ENCODE peak calls at places on chromosomes 16 and 17, in ten cellular contexts. One of them, this sample, is unnamed.

GRCh38 chr17:1234455-1234854 is 35.8 kb upstream of the BHLHA9 start:
- DNase-seq in PC-3: no peak
- DNase-seq in GM23338: no peak
- DNase-seq in lung: no peak
- DNase-seq in pancreas: no peak
- DNase-seq in A673: no peak
- DNase-seq in suprapubic skin: no peak
- DNase-seq in tibial artery: no peak
- DNase-seq in fibroblast of lung: no peak
- DNase-seq in upper lobe of left lung: no peak
- DNase-seq in this sample: no peak

GRCh38 chr17:30906101-30906911 is at the start of gene TEFM:
- DNase-seq in upper lobe of left lung: peak; percentile 94
- DNase-seq in A673: peak; percentile 88
- DNase-seq in tibial artery: peak; percentile 93
- DNase-seq in lung: peak; percentile 90
- DNase-seq in fibroblast of lung: peak; percentile 94
- DNase-seq in GM23338: peak; percentile 94
- DNase-seq in suprapubic skin: peak; percentile 92
- DNase-seq in PC-3: peak; percentile 79
- DNase-seq in pancreas: peak; percentile 90
- DNase-seq in this sample: peak; percentile 91

GRCh38 chr17:28369684-28370034 is 448 bp downstream of the VTN start:
- DNase-seq in pancreas: no peak
- DNase-seq in A673: no peak
- DNase-seq in fibroblast of lung: no peak
- DNase-seq in suprapubic skin: no peak
- DNase-seq in tibial artery: no peak
- DNase-seq in PC-3: no peak
- DNase-seq in lung: no peak
- DNase-seq in upper lobe of left lung: no peak
- DNase-seq in GM23338: no peak
- DNase-seq in this sample: no peak

GRCh38 chr17:63178530-63178929 is 212.5 kb downstream of the TANC2 start:
- DNase-seq in upper lobe of left lung: no peak
- DNase-seq in A673: no peak
- DNase-seq in PC-3: no peak
- DNase-seq in suprapubic skin: no peak
- DNase-seq in tibial artery: no peak
- DNase-seq in GM23338: no peak
- DNase-seq in pancreas: no peak
- DNase-seq in lung: no peak
- DNase-seq in fibroblast of lung: peak; percentile 62
- DNase-seq in this sample: no peak

GRCh38 chr17:17042851-17043667 is 802 bp downstream of the MPRIP start:
- DNase-seq in PC-3: peak; percentile 58
- DNase-seq in fibroblast of lung: peak; percentile 51
- DNase-seq in upper lobe of left lung: peak; percentile 86
- DNase-seq in tibial artery: peak; percentile 71
- DNase-seq in GM23338: peak; percentile 54
- DNase-seq in lung: no peak
- DNase-seq in A673: no peak
- DNase-seq in suprapubic skin: peak; percentile 71
- DNase-seq in pancreas: peak; percentile 68
- DNase-seq in this sample: no peak

GRCh38 chr17:5364156-5364555 is 55.3 kb downstream of the NUP88 start:
- DNase-seq in tibial artery: no peak
- DNase-seq in GM23338: no peak
- DNase-seq in A673: no peak
- DNase-seq in fibroblast of lung: peak; percentile 83
- DNase-seq in pancreas: no peak
- DNase-seq in PC-3: no peak
- DNase-seq in lung: no peak
- DNase-seq in upper lobe of left lung: no peak
- DNase-seq in suprapubic skin: no peak
- DNase-seq in this sample: no peak

GRCh38 chr17:7886227-7887037 is 2.2 kb upstream of the CHD3 start:
- DNase-seq in fibroblast of lung: peak; percentile 8
- DNase-seq in pancreas: peak; percentile 64
- DNase-seq in tibial artery: no peak
- DNase-seq in GM23338: peak; percentile 72
- DNase-seq in lung: peak; percentile 37
- DNase-seq in suprapubic skin: no peak
- DNase-seq in upper lobe of left lung: peak; percentile 86
- DNase-seq in A673: peak; percentile 67
- DNase-seq in PC-3: peak; percentile 25
- DNase-seq in this sample: peak; percentile 54

GRCh38 chr17:50423553-50424159 is 2.4 kb upstream of the ACSF2 start:
- DNase-seq in PC-3: peak; percentile 99
- DNase-seq in upper lobe of left lung: no peak
- DNase-seq in tibial artery: peak; percentile 69
- DNase-seq in lung: peak; percentile 60
- DNase-seq in fibroblast of lung: peak; percentile 94
- DNase-seq in A673: peak; percentile 84
- DNase-seq in suprapubic skin: no peak
- DNase-seq in pancreas: no peak
- DNase-seq in GM23338: peak; percentile 32
- DNase-seq in this sample: no peak

DNA sequence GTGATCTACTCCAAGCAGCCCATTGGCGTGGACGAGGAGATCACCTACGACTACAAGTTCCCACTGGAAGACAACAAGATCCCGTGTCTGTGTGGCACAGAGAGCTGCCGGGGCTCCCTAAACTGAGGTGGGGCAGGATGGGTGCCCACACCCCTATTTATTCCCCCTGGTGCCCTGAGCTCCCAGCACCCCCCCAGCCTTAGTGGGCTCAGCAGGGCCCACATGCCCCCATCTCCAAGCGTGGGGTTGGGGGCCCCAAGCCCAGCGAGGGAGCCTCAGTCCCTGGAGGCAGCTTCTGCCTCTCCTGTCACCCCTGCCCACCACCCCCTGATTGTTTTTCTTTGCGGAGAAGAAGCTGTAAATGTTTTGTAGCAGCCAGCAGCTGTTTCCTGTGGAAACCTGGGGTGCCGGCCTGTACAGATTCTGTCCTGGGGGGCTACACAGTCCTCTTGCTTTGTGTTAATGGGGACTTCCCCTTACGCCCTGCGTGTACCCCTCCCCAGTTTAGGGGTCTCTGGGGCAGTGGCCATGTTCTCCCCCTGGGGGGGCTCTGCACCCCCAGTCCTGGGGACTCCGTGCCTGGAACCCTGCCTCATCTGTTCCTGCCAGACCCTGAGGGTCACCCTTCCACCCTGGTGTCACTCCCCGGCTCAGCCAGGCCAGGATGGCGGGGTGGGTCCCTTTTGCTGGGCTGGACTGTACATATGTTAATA is 953 bp upstream of the HSD3B7 start:
- DNase-seq in tibial artery: no peak
- DNase-seq in fibroblast of lung: no peak
- DNase-seq in upper lobe of left lung: no peak
- DNase-seq in pancreas: no peak
- DNase-seq in lung: no peak
- DNase-seq in A673: no peak
- DNase-seq in GM23338: no peak
- DNase-seq in suprapubic skin: peak; percentile 66
- DNase-seq in PC-3: no peak
- DNase-seq in this sample: no peak
- H3K27ac ChIP-seq in tibial artery: no peak overlapping the region
- H3K27ac ChIP-seq in fibroblast of lung: no peak overlapping the region
- H3K27ac ChIP-seq in upper lobe of left lung: no peak overlapping the region
- H3K27ac ChIP-seq in pancreas: no peak overlapping the region
- H3K27ac ChIP-seq in lung: no peak overlapping the region
- H3K27ac ChIP-seq in A673: no peak overlapping the region
- H3K27ac ChIP-seq in GM23338: peak overlapping the region; percentile 39
- H3K27ac ChIP-seq in suprapubic skin: no peak overlapping the region
- H3K27ac ChIP-seq in PC-3: no peak overlapping the region
- H3K27ac ChIP-seq in this sample: no peak overlapping the region

GRCh38 chr16:56989988-56990387 is 631 bp downstream of the NLRC5 start:
- DNase-seq in GM23338: no peak
- DNase-seq in pancreas: no peak
- DNase-seq in PC-3: no peak
- DNase-seq in A673: no peak
- DNase-seq in lung: no peak
- DNase-seq in suprapubic skin: no peak
- DNase-seq in upper lobe of left lung: no peak
- DNase-seq in fibroblast of lung: no peak
- DNase-seq in tibial artery: no peak
- DNase-seq in this sample: no peak

GRCh38 chr16:56988948-56989945 is at the start of gene NLRC5:
- DNase-seq in upper lobe of left lung: peak; percentile 94
- DNase-seq in tibial artery: peak; percentile 93
- DNase-seq in A673: peak; percentile 91
- DNase-seq in PC-3: peak; percentile 63
- DNase-seq in GM23338: peak; percentile 84
- DNase-seq in fibroblast of lung: peak; percentile 84
- DNase-seq in lung: peak; percentile 86
- DNase-seq in pancreas: peak; percentile 92
- DNase-seq in suprapubic skin: peak; percentile 91
- DNase-seq in this sample: peak; percentile 92

GRCh38 chr16:56986361-56986760 is 3.0 kb upstream of the NLRC5 start:
- DNase-seq in suprapubic skin: no peak
- DNase-seq in pancreas: no peak
- DNase-seq in fibroblast of lung: no peak
- DNase-seq in A673: no peak
- DNase-seq in upper lobe of left lung: no peak
- DNase-seq in lung: no peak
- DNase-seq in tibial artery: no peak
- DNase-seq in GM23338: no peak
- DNase-seq in PC-3: no peak
- DNase-seq in this sample: no peak

GRCh38 chr16:56987692-56988091 is 1.7 kb upstream of the NLRC5 start:
- DNase-seq in tibial artery: peak; percentile 41
- DNase-seq in fibroblast of lung: no peak
- DNase-seq in A673: no peak
- DNase-seq in PC-3: no peak
- DNase-seq in pancreas: no peak
- DNase-seq in upper lobe of left lung: no peak
- DNase-seq in lung: no peak
- DNase-seq in suprapubic skin: no peak
- DNase-seq in GM23338: no peak
- DNase-seq in this sample: no peak

GRCh38 chr16:56988161-56988947 is 1.0 kb upstream of the NLRC5 start:
- DNase-seq in suprapubic skin: peak; percentile 60
- DNase-seq in GM23338: no peak
- DNase-seq in PC-3: no peak
- DNase-seq in lung: no peak
- DNase-seq in fibroblast of lung: no peak
- DNase-seq in upper lobe of left lung: no peak
- DNase-seq in tibial artery: no peak
- DNase-seq in A673: no peak
- DNase-seq in pancreas: no peak
- DNase-seq in this sample: no peak
- H3K4me1 ChIP-seq in suprapubic skin: peaks cover 62% of the 10 kb centered on the region
- H3K4me1 ChIP-seq in GM23338: peaks cover 10% of the 10 kb centered on the region
- H3K4me1 ChIP-seq in PC-3: peaks cover 13% of the 10 kb centered on the region
- H3K4me1 ChIP-seq in lung: peaks cover 35% of the 10 kb centered on the region
- H3K4me1 ChIP-seq in fibroblast of lung: peaks cover 20% of the 10 kb centered on the region
- H3K4me1 ChIP-seq in upper lobe of left lung: peaks cover 31% of the 10 kb centered on the region
- H3K4me1 ChIP-seq in tibial artery: peaks cover 40% of the 10 kb centered on the region
- H3K4me1 ChIP-seq in A673: peaks cover 12% of the 10 kb centered on the region
- H3K4me1 ChIP-seq in pancreas: peaks cover 17% of the 10 kb centered on the region
- H3K4me1 ChIP-seq in this sample: peaks cover 10% of the 10 kb centered on the region

GRCh38 chr16:56294599-56294998 is 103.3 kb downstream of the GNAO1 start:
- DNase-seq in suprapubic skin: no peak
- DNase-seq in fibroblast of lung: peak; percentile 24
- DNase-seq in tibial artery: no peak
- DNase-seq in GM23338: no peak
- DNase-seq in lung: no peak
- DNase-seq in PC-3: peak; percentile 27
- DNase-seq in upper lobe of left lung: no peak
- DNase-seq in pancreas: no peak
- DNase-seq in A673: no peak
- DNase-seq in this sample: no peak

GRCh38 chr16:56297684-56298083 is 106.4 kb downstream of the GNAO1 start:
- DNase-seq in upper lobe of left lung: no peak
- DNase-seq in fibroblast of lung: no peak
- DNase-seq in A673: no peak
- DNase-seq in lung: no peak
- DNase-seq in pancreas: no peak
- DNase-seq in suprapubic skin: no peak
- DNase-seq in GM23338: no peak
- DNase-seq in tibial artery: no peak
- DNase-seq in PC-3: no peak
- DNase-seq in this sample: no peak

GRCh38 chr16:56295059-56295673 is 103.9 kb downstream of the GNAO1 start:
- DNase-seq in tibial artery: no peak
- DNase-seq in suprapubic skin: no peak
- DNase-seq in pancreas: no peak
- DNase-seq in A673: no peak
- DNase-seq in GM23338: no peak
- DNase-seq in PC-3: no peak
- DNase-seq in fibroblast of lung: no peak
- DNase-seq in lung: no peak
- DNase-seq in upper lobe of left lung: no peak
- DNase-seq in this sample: no peak

GRCh38 chr16:56295739-56296527 is 104.6 kb downstream of the GNAO1 start:
- DNase-seq in A673: no peak
- DNase-seq in tibial artery: no peak
- DNase-seq in suprapubic skin: no peak
- DNase-seq in upper lobe of left lung: no peak
- DNase-seq in PC-3: no peak
- DNase-seq in GM23338: peak; percentile 50
- DNase-seq in fibroblast of lung: no peak
- DNase-seq in lung: no peak
- DNase-seq in pancreas: no peak
- DNase-seq in this sample: no peak

DNA sequence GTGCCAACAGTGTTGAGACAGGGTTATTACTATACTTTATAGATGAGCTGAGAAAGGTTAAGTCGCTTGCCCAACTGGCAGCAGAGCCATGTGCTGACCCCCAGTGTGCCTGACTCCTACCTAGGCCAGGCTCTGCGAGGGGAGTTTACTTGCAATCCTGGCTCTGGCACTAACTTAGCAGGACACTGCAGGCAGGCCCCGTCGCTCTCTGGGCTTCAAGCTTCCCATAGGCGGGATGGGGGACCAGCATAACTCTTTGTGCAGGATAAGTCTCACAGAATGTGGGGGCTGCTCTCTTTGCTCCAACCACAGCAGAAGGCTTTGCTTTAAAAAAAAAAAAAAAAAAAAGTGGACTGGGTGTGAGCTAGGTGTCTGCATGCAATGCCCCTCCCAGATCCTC is 102.7 kb downstream of the GNAO1 start:
- DNase-seq in fibroblast of lung: no peak
- DNase-seq in pancreas: no peak
- DNase-seq in tibial artery: no peak
- DNase-seq in GM23338: no peak
- DNase-seq in suprapubic skin: no peak
- DNase-seq in lung: no peak
- DNase-seq in PC-3: no peak
- DNase-seq in A673: no peak
- DNase-seq in upper lobe of left lung: no peak
- DNase-seq in this sample: no peak
- H3K27ac ChIP-seq in fibroblast of lung: no peak overlapping the region
- H3K27ac ChIP-seq in pancreas: no peak overlapping the region
- H3K27ac ChIP-seq in tibial artery: peak overlapping the region; percentile 26
- H3K27ac ChIP-seq in GM23338: no peak overlapping the region
- H3K27ac ChIP-seq in suprapubic skin: no peak overlapping the region
- H3K27ac ChIP-seq in lung: no peak overlapping the region
- H3K27ac ChIP-seq in PC-3: no peak overlapping the region
- H3K27ac ChIP-seq in A673: no peak overlapping the region
- H3K27ac ChIP-seq in upper lobe of left lung: no peak overlapping the region
- H3K27ac ChIP-seq in this sample: no peak overlapping the region

DNA sequence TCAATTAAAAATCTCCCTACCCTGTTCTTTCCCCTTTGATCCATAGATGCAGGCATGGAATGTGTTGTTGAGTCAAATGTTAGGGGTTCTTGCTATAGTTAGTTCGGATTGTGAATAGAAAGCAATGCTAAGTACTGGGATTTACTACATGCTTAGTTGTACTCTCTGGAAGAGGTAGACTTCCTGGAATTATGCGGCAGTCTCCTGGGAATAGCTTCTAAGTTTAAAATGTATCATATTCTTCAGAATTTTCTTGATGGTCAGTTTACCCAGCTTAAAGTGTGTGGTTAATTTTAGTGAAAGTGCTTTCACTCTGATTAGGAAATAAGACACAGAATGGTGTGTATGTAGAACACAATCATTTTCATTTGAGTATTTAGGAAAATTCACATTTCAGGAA is 3.5 kb downstream of the CLTC start:
- DNase-seq in fibroblast of lung: no peak
- DNase-seq in A673: no peak
- DNase-seq in tibial artery: no peak
- DNase-seq in pancreas: no peak
- DNase-seq in GM23338: no peak
- DNase-seq in upper lobe of left lung: no peak
- DNase-seq in lung: no peak
- DNase-seq in suprapubic skin: no peak
- DNase-seq in PC-3: no peak
- DNase-seq in this sample: no peak
- H3K4me1 ChIP-seq in fibroblast of lung: peaks cover 6% of the 10 kb centered on the region
- H3K4me1 ChIP-seq in A673: peaks cover 54% of the 10 kb centered on the region
- H3K4me1 ChIP-seq in tibial artery: peaks cover 53% of the 10 kb centered on the region
- H3K4me1 ChIP-seq in pancreas: peaks cover 63% of the 10 kb centered on the region
- H3K4me1 ChIP-seq in GM23338: peaks cover 21% of the 10 kb centered on the region
- H3K4me1 ChIP-seq in upper lobe of left lung: peaks cover 72% of the 10 kb centered on the region
- H3K4me1 ChIP-seq in lung: peaks cover 7% of the 10 kb centered on the region
- H3K4me1 ChIP-seq in suprapubic skin: peaks cover 68% of the 10 kb centered on the region
- H3K4me1 ChIP-seq in PC-3: peaks cover 36% of the 10 kb centered on the region
- H3K4me1 ChIP-seq in this sample: peaks cover 79% of the 10 kb centered on the region

This sample was measured in stomach.